ENCODE peak calls at places on chromosomes 2 and 18, in nine cellular contexts. Q is NCI-H2081; V is NCI-H510A; A is iris pigment epithelial cell; G is Right ventricle myocardium superior; Y is stimulated activated naive B cell treated with anti-CD40 and anti-IgM and Interleukin-4, amounts not matched to agents 10 μg/mL and 1 μg/mL and 100 μg/mL, for 72 hours; B is progenitor cell of endocrine pancreas; M is GM12865; J is lower lobe of right lung. Z is an unnamed sample.

GRCh38 chr2:113257511-113258264 is 21.0 kb downstream of the PAX8 start:
- DNase-seq in A (no peak), Q (no peak), G (no peak), J (no peak), M (no peak), V (no peak), Y (no peak), B (no peak), Z (no peak)

GRCh38 chr2:47272031-47272864 is 117.1 kb upstream of the STPG4 start:
- DNase-seq in J (peak; percentile 86), Y (peak; percentile 48), G (peak; percentile 84), M (peak; percentile 69), Q (peak; percentile 43), B (peak; percentile 61), V (peak; percentile 11), A (peak; percentile 51), Z (peak; percentile 50)

GRCh38 chr18:75895135-75895534 is 467.6 kb upstream of the SMIM21 start:
- DNase-seq in A (no peak), V (no peak), J (no peak), Y (no peak), M (no peak), G (no peak), B (no peak), Q (no peak), Z (no peak)

GRCh38 chr2:168545439-168546082 is 89.5 kb downstream of the CERS6 start:
- DNase-seq in A (peak; percentile 96), M (no peak), B (no peak), Y (no peak), V (no peak), G (no peak), J (no peak), Q (no peak), Z (peak; percentile 95)

GRCh38 chr2:68925298-68925885 is 27.3 kb downstream of the GKN2 start:
- DNase-seq in Q (peak; percentile 7), M (peak; percentile 65), B (peak; percentile 32), G (no peak), A (peak; percentile 52), V (no peak), J (no peak), Y (peak; percentile 39), Z (peak; percentile 74)

GRCh38 chr2:213238753-213239591 is 45.3 kb upstream of the SPAG16 start:
- DNase-seq in V (no peak), Y (no peak), J (no peak), B (no peak), M (peak; percentile 79), Q (no peak), G (no peak), A (peak; percentile 95), Z (peak; percentile 97)

GRCh38 chr2:15920696-15921095 is 19.7 kb upstream of the MYCN start:
- DNase-seq in A (no peak), B (no peak), J (no peak), G (no peak), M (no peak), Q (no peak), V (no peak), Y (no peak), Z (no peak)

GRCh38 chr2:178756343-178756742 is 50.9 kb downstream of the TTN start:
- DNase-seq in Q (no peak), V (no peak), M (no peak), Y (no peak), B (no peak), J (no peak), A (no peak), G (no peak), Z (no peak)

GRCh38 chr2:49972699-49973098 is 818.4 kb upstream of the FSHR start:
- DNase-seq in Q (peak; percentile 11), M (no peak), B (no peak), J (no peak), V (no peak), G (no peak), Y (no peak), A (no peak), Z (no peak)

GRCh38 chr2:130864830-130865229 is 28.1 kb downstream of the ARHGEF4 start:
- DNase-seq in A (peak; percentile 84), Q (peak; percentile 26), B (no peak), J (no peak), M (no peak), G (peak; percentile 71), Y (no peak), V (peak; percentile 53), Z (peak; percentile 96)

GRCh38 chr2:18898271-18898670 is 308.9 kb upstream of the NT5C1B start:
- DNase-seq in M (no peak), Q (no peak), Y (no peak), B (no peak), J (no peak), G (no peak), V (no peak), A (no peak), Z (no peak)

GRCh38 chr2:189783927-189784867 is at the start of the genes ORMDL1 and PMS1:
- DNase-seq in M (peak; percentile 98), Q (peak; percentile 93), V (peak; percentile 92), J (peak; percentile 98), A (peak; percentile 97), G (peak; percentile 98), Y (peak; percentile 95), B (peak; percentile 93), Z (peak; percentile 98)

GRCh38 chr2:41600460-41600859 is 447.4 kb upstream of the PKDCC start:
- DNase-seq in Q (no peak), Y (no peak), J (no peak), M (no peak), A (no peak), V (no peak), G (no peak), B (no peak), Z (no peak)

GRCh38 chr2:65458999-65459398 is 26.6 kb upstream of the SPRED2 start:
- DNase-seq in Y (no peak), A (peak; percentile 28), J (no peak), G (no peak), B (no peak), M (no peak), V (no peak), Q (no peak), Z (no peak)

GRCh38 chr2:73892631-73893329 is at the start of gene ACTG2:
- DNase-seq in B (no peak), J (no peak), Y (no peak), V (no peak), G (no peak), M (no peak), Q (peak; percentile 3), A (peak; percentile 16), Z (peak; percentile 60)

GRCh38 chr2:141557329-141558098 is 573.3 kb downstream of the LRP1B start:
- DNase-seq in G (no peak), M (peak; percentile 40), J (no peak), B (no peak), V (no peak), A (peak; percentile 95), Q (no peak), Y (no peak), Z (peak; percentile 98)

Z was measured in choroid plexus epithelial cell.